ENCODE peak calls at places on chromosome 14, in six cellular contexts. K is T-helper 17 cell; H is activated CD8-positive, alpha-beta memory T cell treated with anti-CD3 and anti-CD28 coated beads for 1 hour; A is effector memory CD4-positive, alpha-beta T cell; X is CD8-positive, alpha-beta memory T cell; L is KG1. P is an unnamed sample.

GRCh38 chr14:32087173-32087861 is 10.2 kb downstream of the ARHGAP5 start:
- DNase-seq in K (no peak), L (no peak), X (no peak), H (no peak), A (no peak), P (no peak)

GRCh38 chr14:74512431-74512830 is 18.9 kb downstream of the ISCA2 start:
- DNase-seq in L (no peak), X (no peak), A (no peak), H (no peak), K (no peak), P (no peak)

GRCh38 chr14:87797001-87797400 is 196.0 kb downstream of the GALC start:
- DNase-seq in H (no peak), K (no peak), A (no peak), X (no peak), L (no peak), P (no peak)

GRCh38 chr14:50678163-50678562 is 10.1 kb upstream of the SAV1 start:
- DNase-seq in K (no peak), A (no peak), H (no peak), X (no peak), L (no peak), P (no peak)

GRCh38 chr14:67428501-67429031 is 16.6 kb upstream of the PLEK2 start:
- DNase-seq in K (no peak), A (no peak), L (no peak), X (no peak), H (no peak), P (no peak)

GRCh38 chr14:55781046-55781445 is 201.0 kb downstream of the KTN1 start:
- DNase-seq in K (no peak), L (no peak), X (no peak), H (no peak), A (no peak), P (no peak)

GRCh38 chr14:69535230-69535848 is 39.3 kb downstream of the CCDC177 start:
- DNase-seq in H (no peak), X (no peak), L (no peak), A (no peak), K (no peak), P (no peak)

GRCh38 chr14:95432152-95433093 is 84.0 kb downstream of the SYNE3 start:
- DNase-seq in H (no peak), A (no peak), L (no peak), X (no peak), K (no peak), P (no peak)

GRCh38 chr14:99574099-99574880 is 29.7 kb downstream of the CCDC85C start:
- DNase-seq in H (no peak), K (no peak), X (no peak), A (no peak), L (no peak), P (no peak)

GRCh38 chr14:24741871-24742270 is 107.9 kb upstream of the GZMB start:
- DNase-seq in X (no peak), A (no peak), L (no peak), H (no peak), K (no peak), P (no peak)

GRCh38 chr14:104741803-104742251 is 11.1 kb upstream of the SIVA1 start:
- DNase-seq in K (no peak), A (no peak), L (no peak), H (no peak), X (no peak), P (no peak)